ENCODE peak calls at places on chromosomes 16 and 17, in eight cellular contexts. One of them, this sample, is unnamed.

GRCh38 chr17:80959330-80960036 is 32.2 kb upstream of the CHMP6 start:
- DNase-seq in ovary: peak
- DNase-seq in A549: no peak
- DNase-seq in cardiac fibroblast: peak
- DNase-seq in prostate gland: peak
- DNase-seq in fibroblast of villous mesenchyme: peak
- DNase-seq in iPS DF 6.9: no peak
- DNase-seq in A673: no peak
- DNase-seq in this sample: peak

GRCh38 chr17:82204831-82205719 is 7.6 kb downstream of the CCDC57 start:
- DNase-seq in ovary: no peak
- DNase-seq in A549: peak
- DNase-seq in cardiac fibroblast: peak
- DNase-seq in prostate gland: no peak
- DNase-seq in fibroblast of villous mesenchyme: peak
- DNase-seq in iPS DF 6.9: no peak
- DNase-seq in A673: no peak
- DNase-seq in this sample: peak

GRCh38 chr16:47779201-47780016 is 318.3 kb downstream of the PHKB start:
- DNase-seq in ovary: no peak
- DNase-seq in A549: peak
- DNase-seq in cardiac fibroblast: peak
- DNase-seq in prostate gland: no peak
- DNase-seq in fibroblast of villous mesenchyme: peak
- DNase-seq in iPS DF 6.9: no peak
- DNase-seq in A673: peak
- DNase-seq in this sample: no peak

GRCh38 chr17:31008374-31009035 is 37.7 kb downstream of the RNF135 start:
- DNase-seq in ovary: peak
- DNase-seq in A549: no peak
- DNase-seq in cardiac fibroblast: peak
- DNase-seq in prostate gland: peak
- DNase-seq in fibroblast of villous mesenchyme: peak
- DNase-seq in iPS DF 6.9: no peak
- DNase-seq in A673: peak
- DNase-seq in this sample: no peak

GRCh38 chr17:21375757-21376584 is at the start of gene KCNJ12:
- DNase-seq in ovary: peak
- DNase-seq in A549: peak
- DNase-seq in cardiac fibroblast: peak
- DNase-seq in prostate gland: no peak
- DNase-seq in fibroblast of villous mesenchyme: no peak
- DNase-seq in iPS DF 6.9: no peak
- DNase-seq in A673: peak
- DNase-seq in this sample: no peak

GRCh38 chr17:436571-436970 is 84.0 kb upstream of the RPH3AL start:
- DNase-seq in ovary: no peak
- DNase-seq in A549: no peak
- DNase-seq in cardiac fibroblast: no peak
- DNase-seq in prostate gland: no peak
- DNase-seq in fibroblast of villous mesenchyme: no peak
- DNase-seq in iPS DF 6.9: no peak
- DNase-seq in A673: no peak
- DNase-seq in this sample: no peak

GRCh38 chr16:66873685-66874055 is 6.6 kb upstream of the PDP2 start:
- DNase-seq in ovary: no peak
- DNase-seq in A549: no peak
- DNase-seq in cardiac fibroblast: no peak
- DNase-seq in prostate gland: no peak
- DNase-seq in fibroblast of villous mesenchyme: no peak
- DNase-seq in iPS DF 6.9: no peak
- DNase-seq in A673: no peak
- DNase-seq in this sample: no peak

GRCh38 chr16:54026456-54026855 is 260.1 kb downstream of the IRX3 start:
- DNase-seq in ovary: no peak
- DNase-seq in A549: no peak
- DNase-seq in cardiac fibroblast: peak
- DNase-seq in prostate gland: no peak
- DNase-seq in fibroblast of villous mesenchyme: no peak
- DNase-seq in iPS DF 6.9: no peak
- DNase-seq in A673: no peak
- DNase-seq in this sample: no peak

GRCh38 chr16:21646721-21647561 is 5.5 kb downstream of the IGSF6 start:
- DNase-seq in ovary: no peak
- DNase-seq in A549: no peak
- DNase-seq in cardiac fibroblast: no peak
- DNase-seq in prostate gland: no peak
- DNase-seq in fibroblast of villous mesenchyme: peak
- DNase-seq in iPS DF 6.9: no peak
- DNase-seq in A673: no peak
- DNase-seq in this sample: no peak

GRCh38 chr17:64155751-64156544 is 26.0 kb upstream of the ERN1 start:
- DNase-seq in ovary: no peak
- DNase-seq in A549: no peak
- DNase-seq in cardiac fibroblast: peak
- DNase-seq in prostate gland: peak
- DNase-seq in fibroblast of villous mesenchyme: no peak
- DNase-seq in iPS DF 6.9: no peak
- DNase-seq in A673: no peak
- DNase-seq in this sample: no peak

GRCh38 chr17:77313831-77314230 is 173.1 kb downstream of the SEC14L1 start:
- DNase-seq in ovary: no peak
- DNase-seq in A549: no peak
- DNase-seq in cardiac fibroblast: no peak
- DNase-seq in prostate gland: no peak
- DNase-seq in fibroblast of villous mesenchyme: no peak
- DNase-seq in iPS DF 6.9: no peak
- DNase-seq in A673: no peak
- DNase-seq in this sample: no peak

GRCh38 chr16:89155851-89156739 is 15.5 kb upstream of the CDH15 start:
- DNase-seq in ovary: no peak
- DNase-seq in A549: no peak
- DNase-seq in cardiac fibroblast: no peak
- DNase-seq in prostate gland: no peak
- DNase-seq in fibroblast of villous mesenchyme: peak
- DNase-seq in iPS DF 6.9: no peak
- DNase-seq in A673: no peak
- DNase-seq in this sample: no peak

GRCh38 chr16:65494609-65495008 is 372.7 kb upstream of the CDH11 start:
- DNase-seq in ovary: no peak
- DNase-seq in A549: no peak
- DNase-seq in cardiac fibroblast: no peak
- DNase-seq in prostate gland: no peak
- DNase-seq in fibroblast of villous mesenchyme: no peak
- DNase-seq in iPS DF 6.9: no peak
- DNase-seq in A673: no peak
- DNase-seq in this sample: no peak

GRCh38 chr17:70848785-70849184 is 679.5 kb downstream of the KCNJ2 start:
- DNase-seq in ovary: no peak
- DNase-seq in A549: no peak
- DNase-seq in cardiac fibroblast: peak
- DNase-seq in prostate gland: no peak
- DNase-seq in fibroblast of villous mesenchyme: peak
- DNase-seq in iPS DF 6.9: no peak
- DNase-seq in A673: no peak
- DNase-seq in this sample: peak

GRCh38 chr17:3475812-3476686 is at the start of gene ASPA:
- DNase-seq in ovary: no peak
- DNase-seq in A549: no peak
- DNase-seq in cardiac fibroblast: peak
- DNase-seq in prostate gland: no peak
- DNase-seq in fibroblast of villous mesenchyme: peak
- DNase-seq in iPS DF 6.9: no peak
- DNase-seq in A673: no peak
- DNase-seq in this sample: no peak

GRCh38 chr16:74867281-74867849 is 92.7 kb upstream of the FA2H start:
- DNase-seq in ovary: no peak
- DNase-seq in A549: no peak
- DNase-seq in cardiac fibroblast: no peak
- DNase-seq in prostate gland: no peak
- DNase-seq in fibroblast of villous mesenchyme: no peak
- DNase-seq in iPS DF 6.9: no peak
- DNase-seq in A673: no peak
- DNase-seq in this sample: no peak

GRCh38 chr16:56988948-56989945 is at the start of gene NLRC5:
- DNase-seq in ovary: peak
- DNase-seq in A549: peak
- DNase-seq in cardiac fibroblast: peak
- DNase-seq in prostate gland: peak
- DNase-seq in fibroblast of villous mesenchyme: peak
- DNase-seq in iPS DF 6.9: no peak
- DNase-seq in A673: peak
- DNase-seq in this sample: peak

GRCh38 chr16:1493746-1494094 is 560 bp downstream of the TELO2 start:
- DNase-seq in ovary: no peak
- DNase-seq in A549: no peak
- DNase-seq in cardiac fibroblast: peak
- DNase-seq in prostate gland: no peak
- DNase-seq in fibroblast of villous mesenchyme: peak
- DNase-seq in iPS DF 6.9: no peak
- DNase-seq in A673: peak
- DNase-seq in this sample: no peak

GRCh38 chr16:1119766-1120611 is 23.9 kb upstream of the C1QTNF8 start:
- DNase-seq in ovary: no peak
- DNase-seq in A549: no peak
- DNase-seq in cardiac fibroblast: no peak
- DNase-seq in prostate gland: no peak
- DNase-seq in fibroblast of villous mesenchyme: no peak
- DNase-seq in iPS DF 6.9: no peak
- DNase-seq in A673: no peak
- DNase-seq in this sample: no peak

GRCh38 chr17:17304521-17304985 is 1.4 kb downstream of the NT5M start:
- DNase-seq in ovary: no peak
- DNase-seq in A549: no peak
- DNase-seq in cardiac fibroblast: no peak
- DNase-seq in prostate gland: no peak
- DNase-seq in fibroblast of villous mesenchyme: no peak
- DNase-seq in iPS DF 6.9: no peak
- DNase-seq in A673: no peak
- DNase-seq in this sample: no peak
- H3K4me3 ChIP-seq in ovary: no peak
- H3K4me3 ChIP-seq in A549: peak
- H3K4me3 ChIP-seq in cardiac fibroblast: no peak
- H3K4me3 ChIP-seq in prostate gland: no peak
- H3K4me3 ChIP-seq in fibroblast of villous mesenchyme: no peak
- H3K4me3 ChIP-seq in iPS DF 6.9: no peak
- H3K4me3 ChIP-seq in A673: no peak
- H3K4me3 ChIP-seq in this sample: no peak

GRCh38 chr17:40111221-40112128 is 10.3 kb upstream of the MSL1 start:
- DNase-seq in ovary: peak
- DNase-seq in A549: peak
- DNase-seq in cardiac fibroblast: peak
- DNase-seq in prostate gland: peak
- DNase-seq in fibroblast of villous mesenchyme: peak
- DNase-seq in iPS DF 6.9: no peak
- DNase-seq in A673: peak
- DNase-seq in this sample: no peak

GRCh38 chr17:40113961-40114272 is 7.9 kb upstream of the MSL1 start:
- DNase-seq in ovary: no peak
- DNase-seq in A549: no peak
- DNase-seq in cardiac fibroblast: no peak
- DNase-seq in prostate gland: no peak
- DNase-seq in fibroblast of villous mesenchyme: no peak
- DNase-seq in iPS DF 6.9: no peak
- DNase-seq in A673: no peak
- DNase-seq in this sample: no peak

GRCh38 chr17:40112191-40112590 is 9.6 kb upstream of the MSL1 start:
- DNase-seq in ovary: no peak
- DNase-seq in A549: no peak
- DNase-seq in cardiac fibroblast: no peak
- DNase-seq in prostate gland: no peak
- DNase-seq in fibroblast of villous mesenchyme: no peak
- DNase-seq in iPS DF 6.9: no peak
- DNase-seq in A673: no peak
- DNase-seq in this sample: no peak

GRCh38 chr17:40113110-40113960 is 8.4 kb upstream of the MSL1 start:
- DNase-seq in ovary: peak
- DNase-seq in A549: peak
- DNase-seq in cardiac fibroblast: peak
- DNase-seq in prostate gland: peak
- DNase-seq in fibroblast of villous mesenchyme: peak
- DNase-seq in iPS DF 6.9: no peak
- DNase-seq in A673: peak
- DNase-seq in this sample: peak

GRCh38 chr17:40112718-40113109 is 9.1 kb upstream of the MSL1 start:
- DNase-seq in ovary: no peak
- DNase-seq in A549: no peak
- DNase-seq in cardiac fibroblast: no peak
- DNase-seq in prostate gland: no peak
- DNase-seq in fibroblast of villous mesenchyme: no peak
- DNase-seq in iPS DF 6.9: no peak
- DNase-seq in A673: no peak
- DNase-seq in this sample: no peak
- H3K4me3 ChIP-seq in ovary: no peak
- H3K4me3 ChIP-seq in A549: no peak
- H3K4me3 ChIP-seq in cardiac fibroblast: no peak
- H3K4me3 ChIP-seq in prostate gland: peak
- H3K4me3 ChIP-seq in fibroblast of villous mesenchyme: no peak
- H3K4me3 ChIP-seq in iPS DF 6.9: no peak
- H3K4me3 ChIP-seq in A673: no peak
- H3K4me3 ChIP-seq in this sample: no peak

GRCh38 chr17:41111151-41111885 is 6.1 kb downstream of the KRTAP4-9 start:
- DNase-seq in ovary: no peak
- DNase-seq in A549: no peak
- DNase-seq in cardiac fibroblast: no peak
- DNase-seq in prostate gland: no peak
- DNase-seq in fibroblast of villous mesenchyme: no peak
- DNase-seq in iPS DF 6.9: no peak
- DNase-seq in A673: no peak
- DNase-seq in this sample: no peak
- H3K4me3 ChIP-seq in ovary: no peak
- H3K4me3 ChIP-seq in A549: no peak
- H3K4me3 ChIP-seq in cardiac fibroblast: no peak
- H3K4me3 ChIP-seq in prostate gland: no peak
- H3K4me3 ChIP-seq in fibroblast of villous mesenchyme: no peak
- H3K4me3 ChIP-seq in iPS DF 6.9: no peak
- H3K4me3 ChIP-seq in A673: no peak
- H3K4me3 ChIP-seq in this sample: no peak

GRCh38 chr16:69165584-69165983 is 21.4 kb upstream of the SNTB2 start:
- DNase-seq in ovary: no peak
- DNase-seq in A549: no peak
- DNase-seq in cardiac fibroblast: no peak
- DNase-seq in prostate gland: no peak
- DNase-seq in fibroblast of villous mesenchyme: no peak
- DNase-seq in iPS DF 6.9: no peak
- DNase-seq in A673: no peak
- DNase-seq in this sample: no peak

GRCh38 chr16:69169051-69169450 is 17.9 kb upstream of the SNTB2 start:
- DNase-seq in ovary: no peak
- DNase-seq in A549: no peak
- DNase-seq in cardiac fibroblast: no peak
- DNase-seq in prostate gland: no peak
- DNase-seq in fibroblast of villous mesenchyme: no peak
- DNase-seq in iPS DF 6.9: no peak
- DNase-seq in A673: no peak
- DNase-seq in this sample: no peak

GRCh38 chr16:69166946-69167930 is 19.7 kb upstream of the SNTB2 start:
- DNase-seq in ovary: no peak
- DNase-seq in A549: no peak
- DNase-seq in cardiac fibroblast: peak
- DNase-seq in prostate gland: no peak
- DNase-seq in fibroblast of villous mesenchyme: no peak
- DNase-seq in iPS DF 6.9: no peak
- DNase-seq in A673: no peak
- DNase-seq in this sample: no peak

GRCh38 chr16:69169607-69170352 is 17.2 kb upstream of the SNTB2 start:
- DNase-seq in ovary: no peak
- DNase-seq in A549: no peak
- DNase-seq in cardiac fibroblast: no peak
- DNase-seq in prostate gland: no peak
- DNase-seq in fibroblast of villous mesenchyme: no peak
- DNase-seq in iPS DF 6.9: no peak
- DNase-seq in A673: no peak
- DNase-seq in this sample: no peak

GRCh38 chr16:69166221-69166833 is 20.6 kb upstream of the SNTB2 start:
- DNase-seq in ovary: no peak
- DNase-seq in A549: no peak
- DNase-seq in cardiac fibroblast: peak
- DNase-seq in prostate gland: no peak
- DNase-seq in fibroblast of villous mesenchyme: peak
- DNase-seq in iPS DF 6.9: no peak
- DNase-seq in A673: no peak
- DNase-seq in this sample: no peak
- H3K4me3 ChIP-seq in ovary: no peak
- H3K4me3 ChIP-seq in A549: no peak
- H3K4me3 ChIP-seq in cardiac fibroblast: no peak
- H3K4me3 ChIP-seq in prostate gland: no peak
- H3K4me3 ChIP-seq in fibroblast of villous mesenchyme: no peak
- H3K4me3 ChIP-seq in iPS DF 6.9: no peak
- H3K4me3 ChIP-seq in A673: no peak
- H3K4me3 ChIP-seq in this sample: no peak

This sample was measured in retinal pigment epithelial cell.